ENCODE peak calls at places on chromosomes 6 and 20, in ten cellular contexts. One of them, this sample, is unnamed.

GRCh38 chr6:35678814-35679213 is 9.9 kb downstream of the FKBP5 start:
- DNase-seq in tibial nerve: no peak
- DNase-seq in AG10803: no peak
- DNase-seq in stromal cell of bone marrow: no peak
- DNase-seq in stimulated activated naive CD4-positive, alpha-beta T cell: no peak
- DNase-seq in omental fat pad: no peak
- DNase-seq in HS-27A: no peak
- DNase-seq in heart right ventricle: no peak
- DNase-seq in T-cell: no peak
- DNase-seq in Daoy: no peak
- DNase-seq in this sample: no peak

GRCh38 chr20:1469925-1470571 is 3.4 kb upstream of the NSFL1C start:
- DNase-seq in tibial nerve: peak
- DNase-seq in omental fat pad: peak
- DNase-seq in HS-27A: peak
- DNase-seq in stromal cell of bone marrow: peak
- DNase-seq in AG10803: peak
- DNase-seq in T-cell: no peak
- DNase-seq in stimulated activated naive CD4-positive, alpha-beta T cell: no peak
- DNase-seq in heart right ventricle: peak
- DNase-seq in Daoy: peak
- DNase-seq in this sample: peak

GRCh38 chr6:131875647-131876046 is 67.8 kb downstream of the ENPP1 start:
- DNase-seq in omental fat pad: no peak
- DNase-seq in stromal cell of bone marrow: no peak
- DNase-seq in Daoy: no peak
- DNase-seq in tibial nerve: no peak
- DNase-seq in heart right ventricle: no peak
- DNase-seq in T-cell: no peak
- DNase-seq in HS-27A: no peak
- DNase-seq in stimulated activated naive CD4-positive, alpha-beta T cell: no peak
- DNase-seq in AG10803: no peak
- DNase-seq in this sample: no peak

GRCh38 chr6:27505209-27506027 is 32.5 kb upstream of the ZNF184 start:
- DNase-seq in AG10803: peak
- DNase-seq in HS-27A: no peak
- DNase-seq in omental fat pad: no peak
- DNase-seq in stimulated activated naive CD4-positive, alpha-beta T cell: peak
- DNase-seq in T-cell: peak
- DNase-seq in tibial nerve: peak
- DNase-seq in stromal cell of bone marrow: no peak
- DNase-seq in Daoy: peak
- DNase-seq in heart right ventricle: no peak
- DNase-seq in this sample: peak

GRCh38 chr6:32638521-32639219 is 1.5 kb downstream of the HLA-DQA1 start:
- DNase-seq in omental fat pad: no peak
- DNase-seq in HS-27A: no peak
- DNase-seq in Daoy: no peak
- DNase-seq in tibial nerve: no peak
- DNase-seq in heart right ventricle: no peak
- DNase-seq in T-cell: no peak
- DNase-seq in stimulated activated naive CD4-positive, alpha-beta T cell: no peak
- DNase-seq in AG10803: no peak
- DNase-seq in stromal cell of bone marrow: no peak
- DNase-seq in this sample: no peak

GRCh38 chr6:125611573-125612399 is 137.6 kb upstream of the HEY2 start:
- DNase-seq in stimulated activated naive CD4-positive, alpha-beta T cell: no peak
- DNase-seq in T-cell: no peak
- DNase-seq in omental fat pad: no peak
- DNase-seq in stromal cell of bone marrow: peak
- DNase-seq in AG10803: peak
- DNase-seq in heart right ventricle: no peak
- DNase-seq in Daoy: peak
- DNase-seq in HS-27A: no peak
- DNase-seq in tibial nerve: no peak
- DNase-seq in this sample: no peak

GRCh38 chr20:61581825-61582188 is 329.7 kb downstream of the CDH4 start:
- DNase-seq in T-cell: no peak
- DNase-seq in stromal cell of bone marrow: no peak
- DNase-seq in AG10803: no peak
- DNase-seq in tibial nerve: no peak
- DNase-seq in omental fat pad: no peak
- DNase-seq in Daoy: no peak
- DNase-seq in stimulated activated naive CD4-positive, alpha-beta T cell: no peak
- DNase-seq in HS-27A: no peak
- DNase-seq in heart right ventricle: no peak
- DNase-seq in this sample: no peak

GRCh38 chr6:29631860-29632731 is 887 bp downstream of the GABBR1 start:
- DNase-seq in AG10803: peak
- DNase-seq in Daoy: peak
- DNase-seq in stimulated activated naive CD4-positive, alpha-beta T cell: peak
- DNase-seq in T-cell: peak
- DNase-seq in heart right ventricle: peak
- DNase-seq in HS-27A: no peak
- DNase-seq in omental fat pad: no peak
- DNase-seq in stromal cell of bone marrow: no peak
- DNase-seq in tibial nerve: no peak
- DNase-seq in this sample: peak

GRCh38 chr6:106084106-106084963 is 1.8 kb upstream of the PRDM1 start:
- DNase-seq in AG10803: peak
- DNase-seq in omental fat pad: no peak
- DNase-seq in tibial nerve: no peak
- DNase-seq in stimulated activated naive CD4-positive, alpha-beta T cell: no peak
- DNase-seq in T-cell: no peak
- DNase-seq in Daoy: peak
- DNase-seq in HS-27A: no peak
- DNase-seq in heart right ventricle: no peak
- DNase-seq in stromal cell of bone marrow: peak
- DNase-seq in this sample: peak

GRCh38 chr20:51985013-51985415 is 182.7 kb upstream of the SALL4 start:
- DNase-seq in HS-27A: peak
- DNase-seq in AG10803: peak
- DNase-seq in Daoy: peak
- DNase-seq in heart right ventricle: no peak
- DNase-seq in T-cell: no peak
- DNase-seq in stimulated activated naive CD4-positive, alpha-beta T cell: no peak
- DNase-seq in omental fat pad: no peak
- DNase-seq in stromal cell of bone marrow: peak
- DNase-seq in tibial nerve: no peak
- DNase-seq in this sample: peak

GRCh38 chr6:1585669-1586049 is 24.1 kb upstream of the FOXC1 start:
- DNase-seq in stimulated activated naive CD4-positive, alpha-beta T cell: no peak
- DNase-seq in T-cell: no peak
- DNase-seq in tibial nerve: no peak
- DNase-seq in HS-27A: no peak
- DNase-seq in stromal cell of bone marrow: no peak
- DNase-seq in heart right ventricle: no peak
- DNase-seq in omental fat pad: no peak
- DNase-seq in Daoy: no peak
- DNase-seq in AG10803: no peak
- DNase-seq in this sample: no peak

GRCh38 chr6:21102201-21102600 is 491.4 kb upstream of the SOX4 start:
- DNase-seq in HS-27A: no peak
- DNase-seq in AG10803: no peak
- DNase-seq in tibial nerve: no peak
- DNase-seq in stimulated activated naive CD4-positive, alpha-beta T cell: no peak
- DNase-seq in omental fat pad: no peak
- DNase-seq in T-cell: no peak
- DNase-seq in Daoy: no peak
- DNase-seq in stromal cell of bone marrow: no peak
- DNase-seq in heart right ventricle: no peak
- DNase-seq in this sample: no peak

GRCh38 chr6:107153061-107153460 is 37.7 kb upstream of the BEND3 start:
- DNase-seq in HS-27A: no peak
- DNase-seq in AG10803: no peak
- DNase-seq in Daoy: no peak
- DNase-seq in stimulated activated naive CD4-positive, alpha-beta T cell: no peak
- DNase-seq in stromal cell of bone marrow: no peak
- DNase-seq in omental fat pad: no peak
- DNase-seq in heart right ventricle: no peak
- DNase-seq in tibial nerve: no peak
- DNase-seq in T-cell: no peak
- DNase-seq in this sample: no peak

GRCh38 chr20:9490171-9490570 is 24.2 kb upstream of the LAMP5 start:
- DNase-seq in stromal cell of bone marrow: no peak
- DNase-seq in stimulated activated naive CD4-positive, alpha-beta T cell: no peak
- DNase-seq in T-cell: no peak
- DNase-seq in omental fat pad: no peak
- DNase-seq in tibial nerve: no peak
- DNase-seq in Daoy: no peak
- DNase-seq in HS-27A: no peak
- DNase-seq in heart right ventricle: no peak
- DNase-seq in AG10803: peak
- DNase-seq in this sample: no peak